ENCODE peak calls at places on chromosomes 16 and 17, in four cellular contexts. K is activated gamma-delta T cell treated with anti-CD3 and anti-CD28 coated beads, Interleukin-2, amount 50 U/mL, for 16 hours; T is right atrium auricular region; V is retina. X is an unnamed sample.
A peak's percentile ranks its signal among the peaks of the same experiment; 100 is the strongest.

GRCh38 chr16:71637398-71637797 is 11.4 kb downstream of the MARVELD3 start:
- DNase-seq in V (no peak), T (peak; percentile 52), K (no peak), X (no peak)

GRCh38 chr16:49598386-49599170 is 225.0 kb downstream of the C16orf78 start:
- DNase-seq in T (peak; percentile 46), V (no peak), K (no peak), X (no peak)

GRCh38 chr16:47065766-47066688 is 77.7 kb downstream of the NETO2 start:
- DNase-seq in K (no peak), V (peak; percentile 20), T (peak; percentile 38), X (no peak)

GRCh38 chr17:52827526-52827925 is 669.0 kb upstream of the CA10 start:
- DNase-seq in T (no peak), V (no peak), K (no peak), X (no peak)

GRCh38 chr17:7769854-7770253 is 52.3 kb downstream of the DNAH2 start:
- DNase-seq in K (no peak), T (no peak), V (no peak), X (no peak)

GRCh38 chr16:54335230-54335629 is 48.6 kb upstream of the IRX3 start:
- DNase-seq in T (no peak), K (no peak), V (no peak), X (no peak)

GRCh38 chr17:45228121-45228941 is 6.6 kb downstream of the FMNL1 start:
- DNase-seq in K (no peak), V (no peak), T (no peak), X (no peak)

GRCh38 chr16:51577621-51578303 is 426.7 kb upstream of the SALL1 start:
- DNase-seq in V (no peak), K (no peak), T (no peak), X (no peak)

GRCh38 chr17:80464486-80464885 is 11.9 kb downstream of the NPTX1 start:
- DNase-seq in V (no peak), K (no peak), T (no peak), X (no peak)

GRCh38 chr17:53516643-53517042 is 306.1 kb upstream of the KIF2B start:
- DNase-seq in T (no peak), V (peak; percentile 21), K (no peak), X (no peak)

GRCh38 chr17:69358688-69359596 is 32.0 kb upstream of the ABCA5 start:
- DNase-seq in V (peak; percentile 2), T (no peak), K (no peak), X (no peak)

GRCh38 chr17:39622380-39623006 is 4.3 kb upstream of the PPP1R1B start:
- DNase-seq in T (no peak), K (peak; percentile 29), V (no peak), X (no peak)

X was measured in stimulated activated CD8-positive, alpha-beta memory T cell treated with anti-CD3 and anti-CD28 coated beads, Interleukin-12 subunit alpha, Interleukin-12 subunit beta, amount 100 ng/mL, for 4 hours.